ENCODE peak calls at places on chromosomes 1 and 21, in four cellular contexts. M is CD4-positive, CD25-positive, alpha-beta regulatory T cell; Y is NCI-H2171; U is left colon. V is an unnamed sample.

GRCh38 chr21:46065215-46065992 is 32.5 kb upstream of the COL6A2 start:
- DNase-seq in M (no peak), Y (no peak), U (no peak), V (peak)

GRCh38 chr21:44408226-44408625 is 47.1 kb upstream of the LRRC3 start:
- DNase-seq in M (no peak), Y (no peak), U (no peak), V (no peak)

GRCh38 chr1:119146466-119146865 is 6.0 kb upstream of the WARS2 start:
- DNase-seq in M (no peak), Y (no peak), U (no peak), V (no peak)

GRCh38 chr1:88878731-88879130 is 12.6 kb downstream of the GTF2B start:
- DNase-seq in M (no peak), Y (no peak), U (no peak), V (no peak)

GRCh38 chr1:70153739-70154138 is 51.6 kb downstream of the LRRC40 start:
- DNase-seq in M (no peak), Y (no peak), U (no peak), V (no peak)

GRCh38 chr21:26169061-26169610 is 1.4 kb downstream of the APP start:
- DNase-seq in M (no peak), Y (peak), U (peak), V (peak)

GRCh38 chr1:218435528-218435927 is 90.4 kb downstream of the TGFB2 start:
- DNase-seq in M (no peak), Y (no peak), U (no peak), V (no peak)

GRCh38 chr1:77560741-77561140 is 121.7 kb downstream of the ZZZ3 start:
- DNase-seq in M (no peak), Y (no peak), U (no peak), V (no peak)

GRCh38 chr1:113219377-113219776 is 146.4 kb downstream of the LRIG2 start:
- DNase-seq in M (no peak), Y (no peak), U (no peak), V (no peak)

GRCh38 chr1:203359010-203359571 is 8.2 kb upstream of the FMOD start:
- DNase-seq in M (no peak), Y (no peak), U (no peak), V (no peak)

GRCh38 chr1:237877628-237878027 is 13.1 kb downstream of the ZP4 start:
- DNase-seq in M (no peak), Y (no peak), U (no peak), V (no peak)

GRCh38 chr1:169122976-169123375 is 16.5 kb downstream of the ATP1B1 start:
- DNase-seq in M (no peak), Y (no peak), U (no peak), V (no peak)

GRCh38 chr21:45972716-45973474 is 8.7 kb upstream of the COL6A1 start:
- DNase-seq in M (no peak), Y (peak), U (peak), V (no peak)

GRCh38 chr1:11307837-11308236 is 34.8 kb downstream of the UBIAD1 start:
- DNase-seq in M (no peak), Y (no peak), U (no peak), V (no peak)

GRCh38 chr1:199273837-199274379 is 635.1 kb downstream of the PTPRC start:
- DNase-seq in M (no peak), Y (no peak), U (peak), V (no peak)

GRCh38 chr1:12809933-12810332 is 18.7 kb downstream of the PRAMEF1 start:
- DNase-seq in M (no peak), Y (no peak), U (no peak), V (no peak)

GRCh38 chr1:246291141-246291540 is 215.9 kb downstream of the SMYD3 start:
- DNase-seq in M (no peak), Y (peak), U (no peak), V (no peak)

GRCh38 chr1:178572604-178573003 is 59.7 kb downstream of the TEX35 start:
- DNase-seq in M (no peak), Y (no peak), U (no peak), V (no peak)